ENCODE peak calls at places on chromosomes 4 and X, in ten cellular contexts. One of them, this sample, is unnamed.

GRCh38 chr4:73676136-73676535 is 55.9 kb upstream of the RASSF6 start:
- DNase-seq in smooth muscle cell of the brain vasculature: no peak
- DNase-seq in stimulated activated CD8-positive, alpha-beta memory T cell treated with anti-CD3 and anti-CD28 coated beads, Interleukin-2, amount 100 ng/mL, for 48 hours: no peak
- DNase-seq in tibial nerve: no peak
- DNase-seq in GF-D8: no peak
- DNase-seq in activated gamma-delta T cell: no peak
- DNase-seq in EH: no peak
- DNase-seq in nephron progenitor cell: no peak
- DNase-seq in stromal cell of bone marrow: no peak
- DNase-seq in activated naive CD8-positive, alpha-beta T cell treated with anti-CD3 and anti-CD28 coated beads, Interleukin-2, amount 50 U/mL, for 24 hours: no peak
- DNase-seq in this sample: no peak

GRCh38 chr4:46270986-46271596 is 118.8 kb downstream of the GABRA2 start:
- DNase-seq in smooth muscle cell of the brain vasculature: no peak
- DNase-seq in stimulated activated CD8-positive, alpha-beta memory T cell treated with anti-CD3 and anti-CD28 coated beads, Interleukin-2, amount 100 ng/mL, for 48 hours: no peak
- DNase-seq in tibial nerve: no peak
- DNase-seq in GF-D8: peak; percentile 22
- DNase-seq in activated gamma-delta T cell: no peak
- DNase-seq in EH: no peak
- DNase-seq in nephron progenitor cell: no peak
- DNase-seq in stromal cell of bone marrow: no peak
- DNase-seq in activated naive CD8-positive, alpha-beta T cell treated with anti-CD3 and anti-CD28 coated beads, Interleukin-2, amount 50 U/mL, for 24 hours: no peak
- DNase-seq in this sample: no peak

GRCh38 chr4:174318829-174319764 is 35.4 kb downstream of the CEP44 start:
- DNase-seq in smooth muscle cell of the brain vasculature: peak; percentile 7
- DNase-seq in stimulated activated CD8-positive, alpha-beta memory T cell treated with anti-CD3 and anti-CD28 coated beads, Interleukin-2, amount 100 ng/mL, for 48 hours: no peak
- DNase-seq in tibial nerve: no peak
- DNase-seq in GF-D8: no peak
- DNase-seq in activated gamma-delta T cell: no peak
- DNase-seq in EH: peak; percentile 36
- DNase-seq in nephron progenitor cell: no peak
- DNase-seq in stromal cell of bone marrow: no peak
- DNase-seq in activated naive CD8-positive, alpha-beta T cell treated with anti-CD3 and anti-CD28 coated beads, Interleukin-2, amount 50 U/mL, for 24 hours: no peak
- DNase-seq in this sample: no peak

GRCh38 chrX:101410461-101410860 is 2.4 kb downstream of the HNRNPH2 start:
- DNase-seq in smooth muscle cell of the brain vasculature: no peak
- DNase-seq in stimulated activated CD8-positive, alpha-beta memory T cell treated with anti-CD3 and anti-CD28 coated beads, Interleukin-2, amount 100 ng/mL, for 48 hours: no peak
- DNase-seq in tibial nerve: no peak
- DNase-seq in GF-D8: no peak
- DNase-seq in activated gamma-delta T cell: no peak
- DNase-seq in EH: no peak
- DNase-seq in nephron progenitor cell: no peak
- DNase-seq in stromal cell of bone marrow: no peak
- DNase-seq in activated naive CD8-positive, alpha-beta T cell treated with anti-CD3 and anti-CD28 coated beads, Interleukin-2, amount 50 U/mL, for 24 hours: no peak
- DNase-seq in this sample: no peak

GRCh38 chr4:175616287-175616686 is 195.8 kb downstream of the GPM6A start:
- DNase-seq in smooth muscle cell of the brain vasculature: no peak
- DNase-seq in stimulated activated CD8-positive, alpha-beta memory T cell treated with anti-CD3 and anti-CD28 coated beads, Interleukin-2, amount 100 ng/mL, for 48 hours: no peak
- DNase-seq in tibial nerve: no peak
- DNase-seq in GF-D8: no peak
- DNase-seq in activated gamma-delta T cell: no peak
- DNase-seq in EH: no peak
- DNase-seq in nephron progenitor cell: no peak
- DNase-seq in stromal cell of bone marrow: no peak
- DNase-seq in activated naive CD8-positive, alpha-beta T cell treated with anti-CD3 and anti-CD28 coated beads, Interleukin-2, amount 50 U/mL, for 24 hours: no peak
- DNase-seq in this sample: no peak

GRCh38 chrX:16712116-16712824 is at the start of gene CTPS2:
- DNase-seq in smooth muscle cell of the brain vasculature: no peak
- DNase-seq in stimulated activated CD8-positive, alpha-beta memory T cell treated with anti-CD3 and anti-CD28 coated beads, Interleukin-2, amount 100 ng/mL, for 48 hours: peak; percentile 29
- DNase-seq in tibial nerve: peak; percentile 23
- DNase-seq in GF-D8: peak; percentile 13
- DNase-seq in activated gamma-delta T cell: peak; percentile 27
- DNase-seq in EH: peak; percentile 61
- DNase-seq in nephron progenitor cell: peak; percentile 69
- DNase-seq in stromal cell of bone marrow: peak; percentile 29
- DNase-seq in activated naive CD8-positive, alpha-beta T cell treated with anti-CD3 and anti-CD28 coated beads, Interleukin-2, amount 50 U/mL, for 24 hours: peak; percentile 51
- DNase-seq in this sample: no peak

GRCh38 chr4:96145671-96146070 is 305.8 kb downstream of the PDHA2 start:
- DNase-seq in smooth muscle cell of the brain vasculature: no peak
- DNase-seq in stimulated activated CD8-positive, alpha-beta memory T cell treated with anti-CD3 and anti-CD28 coated beads, Interleukin-2, amount 100 ng/mL, for 48 hours: no peak
- DNase-seq in tibial nerve: no peak
- DNase-seq in GF-D8: no peak
- DNase-seq in activated gamma-delta T cell: no peak
- DNase-seq in EH: no peak
- DNase-seq in nephron progenitor cell: no peak
- DNase-seq in stromal cell of bone marrow: peak; percentile 76
- DNase-seq in activated naive CD8-positive, alpha-beta T cell treated with anti-CD3 and anti-CD28 coated beads, Interleukin-2, amount 50 U/mL, for 24 hours: no peak
- DNase-seq in this sample: no peak

GRCh38 chr4:169604131-169604900 is 8.1 kb downstream of the NEK1 start:
- DNase-seq in smooth muscle cell of the brain vasculature: no peak
- DNase-seq in stimulated activated CD8-positive, alpha-beta memory T cell treated with anti-CD3 and anti-CD28 coated beads, Interleukin-2, amount 100 ng/mL, for 48 hours: no peak
- DNase-seq in tibial nerve: no peak
- DNase-seq in GF-D8: peak; percentile 32
- DNase-seq in activated gamma-delta T cell: no peak
- DNase-seq in EH: peak; percentile 74
- DNase-seq in nephron progenitor cell: no peak
- DNase-seq in stromal cell of bone marrow: peak; percentile 66
- DNase-seq in activated naive CD8-positive, alpha-beta T cell treated with anti-CD3 and anti-CD28 coated beads, Interleukin-2, amount 50 U/mL, for 24 hours: no peak
- DNase-seq in this sample: no peak

GRCh38 chr4:1192493-1193205 is 20.3 kb upstream of the SPON2 start:
- DNase-seq in smooth muscle cell of the brain vasculature: no peak
- DNase-seq in stimulated activated CD8-positive, alpha-beta memory T cell treated with anti-CD3 and anti-CD28 coated beads, Interleukin-2, amount 100 ng/mL, for 48 hours: no peak
- DNase-seq in tibial nerve: peak; percentile 15
- DNase-seq in GF-D8: no peak
- DNase-seq in activated gamma-delta T cell: no peak
- DNase-seq in EH: no peak
- DNase-seq in nephron progenitor cell: no peak
- DNase-seq in stromal cell of bone marrow: no peak
- DNase-seq in activated naive CD8-positive, alpha-beta T cell treated with anti-CD3 and anti-CD28 coated beads, Interleukin-2, amount 50 U/mL, for 24 hours: no peak
- DNase-seq in this sample: no peak

GRCh38 chrX:33741807-33742206 is 390.3 kb downstream of the FAM47A start:
- DNase-seq in smooth muscle cell of the brain vasculature: no peak
- DNase-seq in stimulated activated CD8-positive, alpha-beta memory T cell treated with anti-CD3 and anti-CD28 coated beads, Interleukin-2, amount 100 ng/mL, for 48 hours: no peak
- DNase-seq in tibial nerve: no peak
- DNase-seq in GF-D8: no peak
- DNase-seq in activated gamma-delta T cell: no peak
- DNase-seq in EH: no peak
- DNase-seq in nephron progenitor cell: no peak
- DNase-seq in stromal cell of bone marrow: no peak
- DNase-seq in activated naive CD8-positive, alpha-beta T cell treated with anti-CD3 and anti-CD28 coated beads, Interleukin-2, amount 50 U/mL, for 24 hours: no peak
- DNase-seq in this sample: no peak

GRCh38 chr4:145804134-145804533 is 124.2 kb downstream of the C4orf51 start:
- DNase-seq in smooth muscle cell of the brain vasculature: no peak
- DNase-seq in stimulated activated CD8-positive, alpha-beta memory T cell treated with anti-CD3 and anti-CD28 coated beads, Interleukin-2, amount 100 ng/mL, for 48 hours: no peak
- DNase-seq in tibial nerve: no peak
- DNase-seq in GF-D8: no peak
- DNase-seq in activated gamma-delta T cell: no peak
- DNase-seq in EH: peak; percentile 88
- DNase-seq in nephron progenitor cell: no peak
- DNase-seq in stromal cell of bone marrow: peak; percentile 81
- DNase-seq in activated naive CD8-positive, alpha-beta T cell treated with anti-CD3 and anti-CD28 coated beads, Interleukin-2, amount 50 U/mL, for 24 hours: no peak
- DNase-seq in this sample: no peak

GRCh38 chr4:48343531-48343930 is 2.2 kb downstream of the SLAIN2 start:
- DNase-seq in smooth muscle cell of the brain vasculature: no peak
- DNase-seq in stimulated activated CD8-positive, alpha-beta memory T cell treated with anti-CD3 and anti-CD28 coated beads, Interleukin-2, amount 100 ng/mL, for 48 hours: no peak
- DNase-seq in tibial nerve: no peak
- DNase-seq in GF-D8: no peak
- DNase-seq in activated gamma-delta T cell: no peak
- DNase-seq in EH: peak; percentile 57
- DNase-seq in nephron progenitor cell: no peak
- DNase-seq in stromal cell of bone marrow: no peak
- DNase-seq in activated naive CD8-positive, alpha-beta T cell treated with anti-CD3 and anti-CD28 coated beads, Interleukin-2, amount 50 U/mL, for 24 hours: no peak
- DNase-seq in this sample: no peak

GRCh38 chrX:7107968-7108480 is 39.5 kb upstream of the STS start:
- DNase-seq in smooth muscle cell of the brain vasculature: no peak
- DNase-seq in stimulated activated CD8-positive, alpha-beta memory T cell treated with anti-CD3 and anti-CD28 coated beads, Interleukin-2, amount 100 ng/mL, for 48 hours: no peak
- DNase-seq in tibial nerve: no peak
- DNase-seq in GF-D8: no peak
- DNase-seq in activated gamma-delta T cell: no peak
- DNase-seq in EH: no peak
- DNase-seq in nephron progenitor cell: no peak
- DNase-seq in stromal cell of bone marrow: no peak
- DNase-seq in activated naive CD8-positive, alpha-beta T cell treated with anti-CD3 and anti-CD28 coated beads, Interleukin-2, amount 50 U/mL, for 24 hours: no peak
- DNase-seq in this sample: no peak

GRCh38 chr4:185242749-185243533 is 33.5 kb downstream of the SNX25 start:
- DNase-seq in smooth muscle cell of the brain vasculature: no peak
- DNase-seq in stimulated activated CD8-positive, alpha-beta memory T cell treated with anti-CD3 and anti-CD28 coated beads, Interleukin-2, amount 100 ng/mL, for 48 hours: no peak
- DNase-seq in tibial nerve: no peak
- DNase-seq in GF-D8: no peak
- DNase-seq in activated gamma-delta T cell: no peak
- DNase-seq in EH: peak; percentile 18
- DNase-seq in nephron progenitor cell: no peak
- DNase-seq in stromal cell of bone marrow: no peak
- DNase-seq in activated naive CD8-positive, alpha-beta T cell treated with anti-CD3 and anti-CD28 coated beads, Interleukin-2, amount 50 U/mL, for 24 hours: no peak
- DNase-seq in this sample: no peak

GRCh38 chrX:23901805-23902204 is 5.9 kb downstream of the APOO start:
- DNase-seq in smooth muscle cell of the brain vasculature: no peak
- DNase-seq in stimulated activated CD8-positive, alpha-beta memory T cell treated with anti-CD3 and anti-CD28 coated beads, Interleukin-2, amount 100 ng/mL, for 48 hours: no peak
- DNase-seq in tibial nerve: peak; percentile 13
- DNase-seq in GF-D8: peak; percentile 61
- DNase-seq in activated gamma-delta T cell: no peak
- DNase-seq in EH: peak; percentile 80
- DNase-seq in nephron progenitor cell: peak; percentile 21
- DNase-seq in stromal cell of bone marrow: peak; percentile 59
- DNase-seq in activated naive CD8-positive, alpha-beta T cell treated with anti-CD3 and anti-CD28 coated beads, Interleukin-2, amount 50 U/mL, for 24 hours: peak; percentile 12
- DNase-seq in this sample: no peak

GRCh38 chr4:5018096-5018495 is 1.2 kb downstream of the CYTL1 start:
- DNase-seq in smooth muscle cell of the brain vasculature: no peak
- DNase-seq in stimulated activated CD8-positive, alpha-beta memory T cell treated with anti-CD3 and anti-CD28 coated beads, Interleukin-2, amount 100 ng/mL, for 48 hours: no peak
- DNase-seq in tibial nerve: no peak
- DNase-seq in GF-D8: no peak
- DNase-seq in activated gamma-delta T cell: no peak
- DNase-seq in EH: no peak
- DNase-seq in nephron progenitor cell: no peak
- DNase-seq in stromal cell of bone marrow: no peak
- DNase-seq in activated naive CD8-positive, alpha-beta T cell treated with anti-CD3 and anti-CD28 coated beads, Interleukin-2, amount 50 U/mL, for 24 hours: no peak
- DNase-seq in this sample: no peak

GRCh38 chr4:123390846-123391456 is 5.6 kb upstream of the SPRY1 start:
- DNase-seq in smooth muscle cell of the brain vasculature: no peak
- DNase-seq in stimulated activated CD8-positive, alpha-beta memory T cell treated with anti-CD3 and anti-CD28 coated beads, Interleukin-2, amount 100 ng/mL, for 48 hours: no peak
- DNase-seq in tibial nerve: no peak
- DNase-seq in GF-D8: no peak
- DNase-seq in activated gamma-delta T cell: no peak
- DNase-seq in EH: peak; percentile 31
- DNase-seq in nephron progenitor cell: no peak
- DNase-seq in stromal cell of bone marrow: no peak
- DNase-seq in activated naive CD8-positive, alpha-beta T cell treated with anti-CD3 and anti-CD28 coated beads, Interleukin-2, amount 50 U/mL, for 24 hours: no peak
- DNase-seq in this sample: no peak

GRCh38 chr4:79823148-79823763 is 249.8 kb downstream of the ANTXR2 start:
- DNase-seq in smooth muscle cell of the brain vasculature: no peak
- DNase-seq in stimulated activated CD8-positive, alpha-beta memory T cell treated with anti-CD3 and anti-CD28 coated beads, Interleukin-2, amount 100 ng/mL, for 48 hours: no peak
- DNase-seq in tibial nerve: no peak
- DNase-seq in GF-D8: no peak
- DNase-seq in activated gamma-delta T cell: no peak
- DNase-seq in EH: peak; percentile 12
- DNase-seq in nephron progenitor cell: no peak
- DNase-seq in stromal cell of bone marrow: peak; percentile 9
- DNase-seq in activated naive CD8-positive, alpha-beta T cell treated with anti-CD3 and anti-CD28 coated beads, Interleukin-2, amount 50 U/mL, for 24 hours: no peak
- DNase-seq in this sample: no peak

GRCh38 chrX:66046612-66047235 is 6.8 kb upstream of the VSIG4 start:
- DNase-seq in smooth muscle cell of the brain vasculature: no peak
- DNase-seq in stimulated activated CD8-positive, alpha-beta memory T cell treated with anti-CD3 and anti-CD28 coated beads, Interleukin-2, amount 100 ng/mL, for 48 hours: no peak
- DNase-seq in tibial nerve: no peak
- DNase-seq in GF-D8: peak; percentile 69
- DNase-seq in activated gamma-delta T cell: no peak
- DNase-seq in EH: no peak
- DNase-seq in nephron progenitor cell: no peak
- DNase-seq in stromal cell of bone marrow: no peak
- DNase-seq in activated naive CD8-positive, alpha-beta T cell treated with anti-CD3 and anti-CD28 coated beads, Interleukin-2, amount 50 U/mL, for 24 hours: peak; percentile 27
- DNase-seq in this sample: no peak

GRCh38 chr4:158302076-158302866 is 92.0 kb downstream of the TMEM144 start:
- DNase-seq in smooth muscle cell of the brain vasculature: no peak
- DNase-seq in stimulated activated CD8-positive, alpha-beta memory T cell treated with anti-CD3 and anti-CD28 coated beads, Interleukin-2, amount 100 ng/mL, for 48 hours: no peak
- DNase-seq in tibial nerve: no peak
- DNase-seq in GF-D8: no peak
- DNase-seq in activated gamma-delta T cell: no peak
- DNase-seq in EH: peak; percentile 92
- DNase-seq in nephron progenitor cell: no peak
- DNase-seq in stromal cell of bone marrow: peak; percentile 66
- DNase-seq in activated naive CD8-positive, alpha-beta T cell treated with anti-CD3 and anti-CD28 coated beads, Interleukin-2, amount 50 U/mL, for 24 hours: no peak
- DNase-seq in this sample: no peak

GRCh38 chr4:96598465-96598864 is 758.6 kb downstream of the PDHA2 start:
- DNase-seq in smooth muscle cell of the brain vasculature: no peak
- DNase-seq in stimulated activated CD8-positive, alpha-beta memory T cell treated with anti-CD3 and anti-CD28 coated beads, Interleukin-2, amount 100 ng/mL, for 48 hours: no peak
- DNase-seq in tibial nerve: no peak
- DNase-seq in GF-D8: no peak
- DNase-seq in activated gamma-delta T cell: no peak
- DNase-seq in EH: no peak
- DNase-seq in nephron progenitor cell: no peak
- DNase-seq in stromal cell of bone marrow: no peak
- DNase-seq in activated naive CD8-positive, alpha-beta T cell treated with anti-CD3 and anti-CD28 coated beads, Interleukin-2, amount 50 U/mL, for 24 hours: no peak
- DNase-seq in this sample: no peak

GRCh38 chr4:8101213-8101781 is 57.3 kb downstream of the ABLIM2 start:
- DNase-seq in smooth muscle cell of the brain vasculature: peak; percentile 10
- DNase-seq in stimulated activated CD8-positive, alpha-beta memory T cell treated with anti-CD3 and anti-CD28 coated beads, Interleukin-2, amount 100 ng/mL, for 48 hours: no peak
- DNase-seq in tibial nerve: peak; percentile 83
- DNase-seq in GF-D8: no peak
- DNase-seq in activated gamma-delta T cell: no peak
- DNase-seq in EH: peak; percentile 43
- DNase-seq in nephron progenitor cell: no peak
- DNase-seq in stromal cell of bone marrow: no peak
- DNase-seq in activated naive CD8-positive, alpha-beta T cell treated with anti-CD3 and anti-CD28 coated beads, Interleukin-2, amount 50 U/mL, for 24 hours: no peak
- DNase-seq in this sample: no peak

GRCh38 chr4:1952046-1952700 is 56.6 kb downstream of the NELFA start:
- DNase-seq in smooth muscle cell of the brain vasculature: no peak
- DNase-seq in stimulated activated CD8-positive, alpha-beta memory T cell treated with anti-CD3 and anti-CD28 coated beads, Interleukin-2, amount 100 ng/mL, for 48 hours: no peak
- DNase-seq in tibial nerve: no peak
- DNase-seq in GF-D8: no peak
- DNase-seq in activated gamma-delta T cell: no peak
- DNase-seq in EH: no peak
- DNase-seq in nephron progenitor cell: no peak
- DNase-seq in stromal cell of bone marrow: no peak
- DNase-seq in activated naive CD8-positive, alpha-beta T cell treated with anti-CD3 and anti-CD28 coated beads, Interleukin-2, amount 50 U/mL, for 24 hours: no peak
- DNase-seq in this sample: no peak

GRCh38 chrX:44400588-44400987 is 57.1 kb upstream of the EFHC2 start:
- DNase-seq in smooth muscle cell of the brain vasculature: no peak
- DNase-seq in stimulated activated CD8-positive, alpha-beta memory T cell treated with anti-CD3 and anti-CD28 coated beads, Interleukin-2, amount 100 ng/mL, for 48 hours: peak; percentile 12
- DNase-seq in tibial nerve: no peak
- DNase-seq in GF-D8: no peak
- DNase-seq in activated gamma-delta T cell: no peak
- DNase-seq in EH: peak; percentile 75
- DNase-seq in nephron progenitor cell: no peak
- DNase-seq in stromal cell of bone marrow: peak; percentile 77
- DNase-seq in activated naive CD8-positive, alpha-beta T cell treated with anti-CD3 and anti-CD28 coated beads, Interleukin-2, amount 50 U/mL, for 24 hours: peak; percentile 39
- DNase-seq in this sample: peak; percentile 7

GRCh38 chr4:28010543-28011235 is 1150.0 kb downstream of the STIM2 start:
- DNase-seq in smooth muscle cell of the brain vasculature: no peak
- DNase-seq in stimulated activated CD8-positive, alpha-beta memory T cell treated with anti-CD3 and anti-CD28 coated beads, Interleukin-2, amount 100 ng/mL, for 48 hours: no peak
- DNase-seq in tibial nerve: no peak
- DNase-seq in GF-D8: no peak
- DNase-seq in activated gamma-delta T cell: no peak
- DNase-seq in EH: peak; percentile 61
- DNase-seq in nephron progenitor cell: no peak
- DNase-seq in stromal cell of bone marrow: peak; percentile 4
- DNase-seq in activated naive CD8-positive, alpha-beta T cell treated with anti-CD3 and anti-CD28 coated beads, Interleukin-2, amount 50 U/mL, for 24 hours: no peak
- DNase-seq in this sample: no peak

GRCh38 chr4:146255874-146256273 is 41.5 kb downstream of the REELD1 start:
- DNase-seq in smooth muscle cell of the brain vasculature: no peak
- DNase-seq in stimulated activated CD8-positive, alpha-beta memory T cell treated with anti-CD3 and anti-CD28 coated beads, Interleukin-2, amount 100 ng/mL, for 48 hours: no peak
- DNase-seq in tibial nerve: no peak
- DNase-seq in GF-D8: no peak
- DNase-seq in activated gamma-delta T cell: no peak
- DNase-seq in EH: peak; percentile 93
- DNase-seq in nephron progenitor cell: no peak
- DNase-seq in stromal cell of bone marrow: no peak
- DNase-seq in activated naive CD8-positive, alpha-beta T cell treated with anti-CD3 and anti-CD28 coated beads, Interleukin-2, amount 50 U/mL, for 24 hours: no peak
- DNase-seq in this sample: no peak

GRCh38 chr4:124343711-124344110 is 368.8 kb downstream of the ANKRD50 start:
- DNase-seq in smooth muscle cell of the brain vasculature: no peak
- DNase-seq in stimulated activated CD8-positive, alpha-beta memory T cell treated with anti-CD3 and anti-CD28 coated beads, Interleukin-2, amount 100 ng/mL, for 48 hours: no peak
- DNase-seq in tibial nerve: no peak
- DNase-seq in GF-D8: no peak
- DNase-seq in activated gamma-delta T cell: no peak
- DNase-seq in EH: peak; percentile 4
- DNase-seq in nephron progenitor cell: no peak
- DNase-seq in stromal cell of bone marrow: no peak
- DNase-seq in activated naive CD8-positive, alpha-beta T cell treated with anti-CD3 and anti-CD28 coated beads, Interleukin-2, amount 50 U/mL, for 24 hours: no peak
- DNase-seq in this sample: no peak

GRCh38 chr4:57679969-57680368 is 569.8 kb upstream of the IGFBP7 start:
- DNase-seq in smooth muscle cell of the brain vasculature: no peak
- DNase-seq in stimulated activated CD8-positive, alpha-beta memory T cell treated with anti-CD3 and anti-CD28 coated beads, Interleukin-2, amount 100 ng/mL, for 48 hours: no peak
- DNase-seq in tibial nerve: no peak
- DNase-seq in GF-D8: no peak
- DNase-seq in activated gamma-delta T cell: no peak
- DNase-seq in EH: no peak
- DNase-seq in nephron progenitor cell: no peak
- DNase-seq in stromal cell of bone marrow: no peak
- DNase-seq in activated naive CD8-positive, alpha-beta T cell treated with anti-CD3 and anti-CD28 coated beads, Interleukin-2, amount 50 U/mL, for 24 hours: no peak
- DNase-seq in this sample: no peak

This sample was measured in brain pericyte.